ENCODE peak calls at places on chromosomes 5 and 9, in five cellular contexts. M is lower lobe of right lung, J is omental fat pad, C is mammary epithelial cell, O is psoas muscle. N is an unnamed sample.

GRCh38 chr9:5633243-5633642 is 4.3 kb downstream of the RIC1 start:
- DNase-seq in M (no peak), J (no peak), C (peak), O (no peak), N (no peak)

GRCh38 chr9:137435980-137436760 is 5.0 kb downstream of the ENTPD8 start:
- DNase-seq in M (peak), J (peak), C (peak), O (peak), N (no peak)

GRCh38 chr5:122937914-122938313 is 92.5 kb downstream of the SNX24 start:
- DNase-seq in M (peak), J (no peak), C (no peak), O (peak), N (no peak)

GRCh38 chr9:98365227-98365669 is 109.8 kb upstream of the TBC1D2 start:
- DNase-seq in M (no peak), J (no peak), C (peak), O (no peak), N (no peak)

GRCh38 chr9:83557317-83557716 is 19.1 kb upstream of the FRMD3 start:
- DNase-seq in M (no peak), J (no peak), C (no peak), O (no peak), N (no peak)

GRCh38 chr5:116724971-116725370 is 150.3 kb upstream of the SEMA6A start:
- DNase-seq in M (no peak), J (no peak), C (no peak), O (no peak), N (no peak)

GRCh38 chr5:151156732-151157402 is 712 bp downstream of the ANXA6 start:
- DNase-seq in M (no peak), J (no peak), C (no peak), O (no peak), N (no peak)

GRCh38 chr5:178398856-178399722 is 166.5 kb upstream of the PHYKPL start:
- DNase-seq in M (peak), J (no peak), C (no peak), O (no peak), N (no peak)

GRCh38 chr5:56278267-56278826 is 45.2 kb upstream of the ANKRD55 start:
- DNase-seq in M (no peak), J (no peak), C (no peak), O (no peak), N (no peak)

GRCh38 chr5:77867194-77867691 is 91.1 kb upstream of the TBCA start:
- DNase-seq in M (no peak), J (no peak), C (no peak), O (no peak), N (no peak)

GRCh38 chr5:42992035-42992570 is 48.0 kb downstream of the ANXA2R start:
- DNase-seq in M (peak), J (no peak), C (peak), O (peak), N (no peak)

GRCh38 chr5:96516631-96517071 is 83.6 kb upstream of the PCSK1 start:
- DNase-seq in M (no peak), J (no peak), C (no peak), O (no peak), N (no peak)

GRCh38 chr5:180142824-180143610 is 66.0 kb downstream of the RASGEF1C start:
- DNase-seq in M (no peak), J (no peak), C (no peak), O (no peak), N (no peak)

GRCh38 chr9:71793386-71794105 is 25.2 kb upstream of the CEMIP2 start:
- DNase-seq in M (no peak), J (no peak), C (no peak), O (no peak), N (no peak)

GRCh38 chr9:655875-656274 is 185.6 kb upstream of the DMRT1 start:
- DNase-seq in M (peak), J (no peak), C (peak), O (peak), N (no peak)

GRCh38 chr5:28414619-28415018 is 1376.2 kb upstream of the CDH9 start:
- DNase-seq in M (no peak), J (no peak), C (no peak), O (no peak), N (no peak)

GRCh38 chr9:100352201-100352726 is 478 bp downstream of the TEX10 start:
- DNase-seq in M (peak), J (peak), C (peak), O (peak), N (no peak)

GRCh38 chr9:33850677-33851076 is 33.7 kb downstream of the UBE2R2 start:
- DNase-seq in M (no peak), J (no peak), C (no peak), O (no peak), N (no peak)

GRCh38 chr5:131671994-131672655 is 37.1 kb upstream of the RAPGEF6 start:
- DNase-seq in M (no peak), J (no peak), C (no peak), O (no peak), N (no peak)

GRCh38 chr9:86695904-86696424 is 251.3 kb downstream of the GAS1 start:
- DNase-seq in M (no peak), J (no peak), C (peak), O (no peak), N (no peak)

GRCh38 chr9:6855860-6856259 is 98.1 kb downstream of the KDM4C start:
- DNase-seq in M (peak), J (no peak), C (no peak), O (no peak), N (no peak)

GRCh38 chr5:43619380-43619779 is 16.4 kb downstream of the NNT start:
- DNase-seq in M (no peak), J (no peak), C (no peak), O (no peak), N (no peak)

GRCh38 chr9:37840560-37841194 is 40.1 kb downstream of the DCAF10 start:
- DNase-seq in M (no peak), J (no peak), C (peak), O (no peak), N (no peak)

GRCh38 chr9:133730994-133731715 is 7.0 kb downstream of the SARDH start:
- DNase-seq in M (no peak), J (peak), C (no peak), O (no peak), N (no peak)

GRCh38 chr5:33336911-33337620 is 103.7 kb upstream of the TARS1 start:
- DNase-seq in M (no peak), J (no peak), C (peak), O (no peak), N (no peak)

GRCh38 chr5:136018814-136019777 is 9.7 kb upstream of the TGFBI start:
- DNase-seq in M (no peak), J (no peak), C (peak), O (peak), N (no peak)
- TF ChIP-seq CTCF in M (no peak), J (no peak), C (no peak), O (peak), N (no peak)

DNA sequence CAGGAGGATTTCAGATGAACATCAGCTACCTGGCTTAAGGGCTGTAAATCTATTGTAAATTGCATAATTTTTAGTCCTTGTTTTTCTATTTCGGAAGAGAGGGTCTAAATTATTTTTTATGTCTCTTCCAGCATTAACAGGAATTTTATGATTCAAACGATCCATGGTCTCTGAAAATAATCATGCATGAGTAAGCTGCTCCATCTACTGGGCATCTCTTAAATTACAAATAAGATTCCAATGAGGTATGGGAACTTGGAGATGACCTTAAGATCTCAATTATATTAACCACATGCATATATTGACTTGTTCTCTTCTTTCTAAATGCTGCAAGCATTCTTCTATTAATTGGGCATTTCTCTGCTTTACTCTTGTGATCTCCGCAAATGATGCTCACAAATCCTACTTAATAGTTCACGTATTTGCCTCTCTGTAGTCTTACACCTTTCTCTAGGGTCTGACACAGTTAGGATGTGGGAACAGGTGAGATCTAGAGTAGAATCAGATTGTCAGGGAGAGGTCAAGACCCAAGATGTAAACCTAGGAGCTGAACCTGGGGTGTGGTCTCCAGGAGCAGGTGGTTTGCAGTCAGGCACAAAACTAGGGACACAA is 86.9 kb downstream of the NUDT12 start:
- DNase-seq in M (no peak), J (no peak), C (peak), O (no peak), N (no peak)
- TF ChIP-seq CTCF in M (peak), J (no peak), C (peak), O (peak), N (peak)

DNA sequence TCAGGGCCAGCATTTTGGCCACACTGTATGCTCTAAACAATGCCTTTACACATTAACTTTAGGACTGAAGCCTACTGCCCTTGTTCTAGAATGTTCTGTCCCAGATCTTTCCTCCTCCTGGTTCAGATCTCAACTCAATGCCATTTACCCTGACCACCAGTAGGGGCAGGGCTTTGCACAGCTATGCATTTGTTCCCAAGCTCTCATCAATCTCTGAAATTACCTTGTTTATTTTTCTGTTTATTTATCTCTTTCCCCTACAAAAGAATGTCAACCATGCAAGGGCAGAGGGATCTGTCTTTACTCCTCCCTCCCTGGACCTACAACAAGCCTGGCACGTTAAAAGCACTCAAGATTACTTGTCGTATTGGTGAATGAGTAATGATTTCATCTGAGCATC is 612.9 kb downstream of the BNC2 start:
- DNase-seq in M (no peak), J (no peak), C (no peak), O (no peak), N (no peak)
- TF ChIP-seq CTCF in M (peak), J (no peak), C (peak), O (peak), N (no peak)

GRCh38 chr9:87883990-87884389 is 1.3 kb downstream of the SPATA31E1 start:
- DNase-seq in M (no peak), J (no peak), C (no peak), O (no peak), N (no peak)
- TF ChIP-seq CTCF in M (no peak), J (no peak), C (peak), O (no peak), N (no peak)

DNA sequence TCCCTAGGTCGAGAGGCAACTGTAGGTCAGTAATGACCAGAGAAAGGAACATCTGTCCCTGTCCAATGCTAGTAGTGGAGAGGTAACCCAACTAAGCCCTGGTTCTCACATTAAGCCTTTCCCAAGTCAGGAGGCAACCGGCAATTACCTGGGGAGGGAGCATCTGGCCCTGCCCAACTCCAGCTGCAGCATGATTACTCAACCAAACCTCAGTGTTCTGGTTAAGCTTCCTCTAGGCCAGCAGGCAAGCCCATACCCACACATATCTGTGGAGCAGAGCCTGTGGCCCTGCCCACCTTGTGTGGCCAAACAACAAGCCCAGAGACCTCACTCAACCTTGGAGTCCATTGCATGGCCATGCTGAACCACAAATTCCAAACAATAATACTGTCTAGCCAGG is 220.8 kb upstream of the SLC24A2 start:
- DNase-seq in M (no peak), J (no peak), C (peak), O (no peak), N (no peak)
- TF ChIP-seq CTCF in M (no peak), J (no peak), C (no peak), O (no peak), N (no peak)

DNA sequence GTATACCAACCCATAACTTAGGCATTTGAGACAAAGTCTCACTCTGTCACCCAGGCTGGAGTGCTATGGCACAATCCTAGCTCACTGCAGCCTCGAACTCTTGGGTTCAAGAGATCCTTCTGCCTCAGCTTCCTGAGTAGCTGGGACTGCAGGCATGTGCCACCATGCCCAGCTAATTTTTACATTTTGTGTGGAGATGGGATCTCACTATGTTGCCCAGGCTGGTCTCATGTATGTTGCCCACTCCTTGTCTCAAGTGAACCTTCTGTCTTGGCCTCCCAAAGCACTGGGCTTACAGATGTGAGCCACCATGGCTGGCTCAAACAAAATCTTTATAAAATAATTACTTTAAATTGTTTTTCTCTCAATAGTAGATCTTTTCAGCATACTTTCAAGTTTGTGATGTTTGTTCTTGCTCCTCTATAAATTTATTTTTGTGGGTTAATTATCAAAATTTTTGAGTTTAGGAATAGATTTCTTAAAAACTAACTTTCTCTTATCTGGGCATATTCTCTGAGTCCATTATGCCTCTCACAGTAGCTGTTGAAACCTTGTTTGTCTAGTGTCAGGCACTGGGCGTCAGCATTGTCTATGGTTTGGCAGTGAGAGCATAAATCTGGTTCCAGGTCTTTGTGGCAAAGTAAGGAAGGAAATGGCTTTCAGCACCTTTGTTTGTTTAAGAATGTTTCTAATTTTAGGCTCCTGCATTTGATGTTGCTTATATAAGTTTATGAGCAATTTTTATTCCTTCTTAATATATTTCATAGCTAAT is 38.7 kb downstream of the NLN start:
- DNase-seq in M (no peak), J (no peak), C (peak), O (no peak), N (no peak)
- TF ChIP-seq CTCF in M (peak), J (no peak), C (peak), O (peak), N (no peak)

DNA sequence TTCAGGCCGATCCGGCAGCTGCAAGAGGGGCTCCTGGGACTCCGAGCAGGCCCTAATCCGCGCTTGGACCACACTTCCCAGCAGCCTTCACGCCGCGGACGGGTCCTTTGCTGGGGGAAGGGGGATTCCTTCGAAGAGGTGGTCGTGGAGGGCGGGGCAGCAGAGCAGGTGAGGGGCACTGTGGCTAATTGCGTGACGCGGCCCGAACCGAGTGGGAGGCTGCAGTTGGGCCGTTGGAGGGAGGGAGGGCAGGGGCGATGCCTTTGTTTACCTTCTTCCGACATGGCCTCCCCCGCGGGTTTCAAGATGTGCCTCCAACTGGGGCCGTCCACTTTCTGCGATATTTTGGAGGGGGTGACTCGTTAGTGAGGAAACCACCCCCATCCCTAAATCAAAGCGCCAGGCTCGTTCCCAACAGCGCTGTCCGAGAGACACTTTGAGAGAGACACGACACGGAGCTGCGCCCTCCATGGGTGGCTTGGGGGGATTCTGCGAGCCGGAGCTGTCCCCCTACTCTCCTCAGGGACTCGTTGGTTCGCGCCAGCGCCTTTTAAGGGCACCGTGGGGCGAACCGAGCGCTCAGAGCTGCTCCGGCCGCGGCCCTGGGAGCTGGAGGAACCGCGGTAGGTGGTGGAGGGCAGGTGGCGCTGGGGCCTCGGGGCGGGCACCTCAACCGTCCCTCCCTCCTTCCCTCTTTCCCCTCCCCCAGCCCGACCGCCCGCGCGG is at the start of gene FAM53C:
- DNase-seq in M (peak), J (peak), C (peak), O (peak), N (peak)
- TF ChIP-seq CTCF in M (no peak), J (no peak), C (no peak), O (peak), N (no peak)

GRCh38 chr5:171405615-171406014 is 13.8 kb upstream of the FGF18 start:
- DNase-seq in M (no peak), J (no peak), C (no peak), O (no peak), N (no peak)
- TF ChIP-seq CTCF in M (no peak), J (no peak), C (peak), O (no peak), N (peak)

GRCh38 chr5:10863763-10864383 is 102.8 kb upstream of the DAP start:
- DNase-seq in M (no peak), J (no peak), C (peak), O (peak), N (peak)

GRCh38 chr5:10867408-10868303 is 106.6 kb upstream of the DAP start:
- DNase-seq in M (no peak), J (no peak), C (no peak), O (no peak), N (no peak)

DNA sequence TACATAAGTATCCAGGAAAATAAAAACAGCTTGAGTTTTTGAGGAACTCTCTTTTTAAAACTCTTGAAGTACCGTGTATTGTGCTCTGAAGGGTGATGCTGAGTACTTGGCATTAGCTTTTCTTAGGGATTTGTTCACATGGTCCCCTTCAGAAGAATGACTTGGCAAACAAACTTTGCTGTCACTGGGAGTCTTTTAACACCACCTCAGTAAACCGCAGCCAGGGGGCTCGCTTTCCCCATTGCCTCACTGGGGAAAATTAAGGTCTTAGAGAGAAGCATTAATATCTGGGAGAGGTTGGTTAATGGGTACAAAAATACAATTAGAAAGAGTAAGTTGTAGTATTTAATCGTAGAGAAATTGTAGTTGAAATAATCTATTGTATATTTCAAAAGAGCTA is 105.9 kb upstream of the DAP start:
- DNase-seq in M (no peak), J (no peak), C (no peak), O (no peak), N (no peak)
- TF ChIP-seq CTCF in M (no peak), J (no peak), C (no peak), O (no peak), N (peak)

DNA sequence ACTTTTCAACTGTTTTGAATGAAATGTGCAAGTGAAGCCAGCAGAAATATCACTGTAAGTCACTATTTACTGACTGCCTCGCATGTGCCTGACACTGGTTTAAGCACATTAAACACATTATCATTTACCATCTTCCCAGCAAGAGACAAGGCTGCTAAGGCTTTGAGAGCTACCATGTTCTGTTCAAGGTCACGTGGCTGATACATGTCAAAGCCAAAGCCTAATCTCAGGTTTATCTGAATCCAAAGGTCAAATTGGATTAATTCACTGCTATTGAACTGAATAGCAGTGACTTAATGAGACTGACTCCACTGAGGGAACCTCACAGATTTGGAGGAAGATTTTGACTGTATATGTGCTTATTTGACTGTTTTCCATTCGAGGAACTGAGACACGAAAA is 23.6 kb upstream of the ARHGAP26 start:
- DNase-seq in M (no peak), J (no peak), C (no peak), O (no peak), N (no peak)
- TF ChIP-seq CTCF in M (no peak), J (no peak), C (no peak), O (no peak), N (no peak)